ENCODE peak calls at places on chromosomes 11 and 22, in six cellular contexts. J is GM23338, D is PC-9, E is OCI-LY7, K is MM.1S, Y is HCT116. I is an unnamed sample. For H3K9me2, the result is how much of the 10 kb centered on the place peaks cover.

GRCh38 chr11:108927791-108928545 is 263.1 kb downstream of the DDX10 start:
- DNase-seq in D (no peak), K (peak), J (no peak), E (no peak), Y (no peak), I (no peak)

GRCh38 chr22:33902073-33902472 is 18.2 kb downstream of the LARGE1 start:
- DNase-seq in Y (no peak), E (no peak), D (no peak), K (no peak), J (no peak), I (no peak)

GRCh38 chr11:57680552-57680874 is 12.6 kb downstream of the ZDHHC5 start:
- DNase-seq in Y (no peak), K (no peak), E (no peak), J (no peak), D (peak), I (no peak)

GRCh38 chr11:36131719-36132349 is 157.4 kb downstream of the COMMD9 start:
- DNase-seq in D (no peak), J (peak), E (peak), K (peak), Y (no peak), I (peak)

GRCh38 chr11:85845052-85845631 is 10.0 kb upstream of the CCDC83 start:
- DNase-seq in E (no peak), D (no peak), J (no peak), Y (no peak), K (no peak), I (no peak)

GRCh38 chr11:84524422-84525051 is 1102.6 kb downstream of the DLG2 start:
- DNase-seq in Y (no peak), E (peak), K (peak), D (no peak), J (peak), I (peak)

GRCh38 chr11:14308114-14308896 is 50.7 kb downstream of the RRAS2 start:
- DNase-seq in E (peak), Y (peak), K (peak), D (no peak), J (peak), I (peak)

GRCh38 chr11:30468881-30469280 is 117.3 kb downstream of the MPPED2 start:
- DNase-seq in J (no peak), Y (no peak), D (no peak), K (no peak), E (no peak), I (no peak)

GRCh38 chr11:2252018-2252417 is 18.4 kb downstream of the ASCL2 start:
- DNase-seq in D (no peak), E (no peak), Y (no peak), J (no peak), K (no peak), I (no peak)

GRCh38 chr11:503179-503981 is 3.7 kb downstream of the RNH1 start:
- DNase-seq in D (no peak), E (no peak), Y (no peak), K (no peak), J (no peak), I (peak)

GRCh38 chr11:57515332-57516060 is at the start of gene SLC43A1:
- DNase-seq in D (peak), K (peak), Y (no peak), E (peak), J (peak), I (peak)

GRCh38 chr11:130786987-130787688 is 129.1 kb downstream of the SNX19 start:
- DNase-seq in D (peak), J (no peak), Y (no peak), E (no peak), K (no peak), I (no peak)

GRCh38 chr22:50711446-50712340 is 26.3 kb upstream of the ACR start:
- DNase-seq in J (no peak), Y (no peak), D (no peak), E (no peak), K (no peak), I (no peak)

GRCh38 chr11:217704-218103 is 10.2 kb downstream of the RIC8A start:
- DNase-seq in Y (no peak), J (no peak), E (no peak), D (no peak), K (no peak), I (no peak)

GRCh38 chr11:124798991-124799383 is 1.2 kb downstream of the MSANTD2 start:
- DNase-seq in E (peak), D (no peak), J (peak), K (peak), Y (no peak), I (peak)

GRCh38 chr11:36186340-36186739 is 102.9 kb downstream of the COMMD9 start:
- DNase-seq in Y (no peak), K (no peak), J (no peak), E (no peak), D (no peak), I (no peak)

GRCh38 chr22:48089601-48090331 is 1327.3 kb downstream of the TBC1D22A start:
- DNase-seq in E (no peak), Y (no peak), D (no peak), J (no peak), K (no peak), I (peak)

GRCh38 chr11:114211444-114212122 is 84.6 kb upstream of the NNMT start:
- DNase-seq in K (no peak), J (peak), D (no peak), Y (no peak), E (no peak), I (peak)

GRCh38 chr11:114208371-114208770 is 87.8 kb upstream of the NNMT start:
- DNase-seq in Y (no peak), E (no peak), D (no peak), K (no peak), J (no peak), I (no peak)

GRCh38 chr11:114209904-114210303 is 86.3 kb upstream of the NNMT start:
- DNase-seq in D (no peak), Y (no peak), J (no peak), K (no peak), E (no peak), I (peak)

GRCh38 chr11:114207096-114207495 is 89.1 kb upstream of the NNMT start:
- DNase-seq in K (no peak), D (no peak), J (no peak), Y (no peak), E (no peak), I (no peak)

GRCh38 chr11:114209343-114209742 is 86.9 kb upstream of the NNMT start:
- DNase-seq in E (no peak), Y (no peak), D (no peak), J (no peak), K (no peak), I (no peak)
- H3K9me2 ChIP-seq in E (under half), Y (under half), D (under half), J (under half), K (under half), I (under half)

GRCh38 chr11:63854696-63855095 is 15.8 kb downstream of the MARK2 start:
- DNase-seq in K (no peak), Y (no peak), E (no peak), D (no peak), J (no peak), I (no peak)

GRCh38 chr11:63847363-63847762 is 8.5 kb downstream of the MARK2 start:
- DNase-seq in K (no peak), E (no peak), D (peak), Y (no peak), J (peak), I (no peak)

GRCh38 chr11:63850946-63851345 is 12.0 kb downstream of the MARK2 start:
- DNase-seq in D (no peak), K (no peak), J (no peak), E (no peak), Y (no peak), I (no peak)

GRCh38 chr11:63849691-63850090 is 10.8 kb downstream of the MARK2 start:
- DNase-seq in E (no peak), Y (no peak), J (no peak), K (no peak), D (no peak), I (no peak)

GRCh38 chr11:63851354-63851753 is 12.4 kb downstream of the MARK2 start:
- DNase-seq in E (no peak), D (no peak), K (peak), Y (no peak), J (no peak), I (no peak)
- H2AFZ ChIP-seq in E (no peak), D (no peak), K (no peak), Y (no peak), J (no peak), I (no peak)

GRCh38 chr22:34946339-34946985 is 119.5 kb upstream of the ISX start:
- DNase-seq in D (no peak), J (no peak), E (no peak), Y (no peak), K (no peak), I (no peak)

GRCh38 chr22:34943830-34944229 is 122.1 kb upstream of the ISX start:
- DNase-seq in K (no peak), E (no peak), D (no peak), Y (no peak), J (peak), I (no peak)
- TF ChIP-seq CTCF in K (no peak), E (peak), D (no peak), Y (peak), J (peak), I (peak)

DNA sequence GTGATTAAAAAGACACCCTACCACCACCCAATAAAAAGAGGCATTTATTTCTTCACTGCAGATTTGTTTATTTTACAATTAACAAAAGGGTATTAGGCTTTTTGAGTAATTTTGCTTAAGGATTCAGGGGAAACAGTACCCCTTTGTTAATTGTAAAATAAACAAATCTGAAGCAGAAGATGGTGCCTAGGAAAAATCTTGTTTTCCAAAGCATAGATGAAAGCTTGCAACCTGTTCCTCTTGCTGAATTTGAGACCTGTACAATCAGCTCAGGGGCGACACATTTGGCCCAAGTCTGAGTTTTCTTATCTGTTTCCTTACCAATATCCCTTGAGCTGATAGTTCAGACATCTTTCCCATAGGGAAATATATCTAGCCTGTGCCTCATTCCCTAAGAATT is 171.9 kb downstream of the GRIA4 start:
- DNase-seq in K (no peak), Y (no peak), J (no peak), E (no peak), D (no peak), I (no peak)
- H3K9me2 ChIP-seq in K (under half), Y (under half), J (under half), E (under half), D (under half), I (under half)

GRCh38 chr22:44325718-44326548 is 13.2 kb upstream of the SHISAL1 start:
- DNase-seq in K (no peak), E (no peak), J (no peak), D (no peak), Y (no peak), I (no peak)
- H2AFZ ChIP-seq in K (no peak), E (no peak), J (peak), D (no peak), Y (no peak), I (no peak)

GRCh38 chr11:37858398-37858797 is 1260.4 kb upstream of the RAG2 start:
- DNase-seq in Y (no peak), K (no peak), D (no peak), E (no peak), J (no peak), I (no peak)
- TF ChIP-seq CTCF in Y (no peak), K (peak), D (peak), E (peak), J (no peak), I (no peak)

DNA sequence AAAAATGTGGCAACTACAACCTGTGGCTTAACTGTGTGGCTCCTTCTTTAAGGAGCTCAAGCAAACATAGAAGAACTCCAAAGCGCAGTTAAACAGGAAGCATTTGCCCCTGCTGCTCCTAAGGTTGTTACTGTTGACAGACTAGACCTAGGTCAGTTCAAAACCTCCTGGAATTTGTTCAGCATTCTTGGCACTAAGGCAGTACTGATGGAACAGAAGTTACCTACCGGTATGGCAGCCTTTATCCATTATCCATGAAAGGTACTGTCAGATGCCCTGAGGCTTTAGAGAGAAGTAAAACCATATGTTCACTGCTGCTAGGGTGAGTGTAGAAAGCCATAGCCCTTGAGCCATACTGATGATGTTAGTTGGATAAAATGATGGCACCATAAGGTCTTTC is 916.5 kb upstream of the FAT3 start:
- DNase-seq in J (peak), D (no peak), K (no peak), E (no peak), Y (no peak), I (no peak)
- H3K9me2 ChIP-seq in J (under half), D (under half), K (under half), E (under half), Y (under half), I (under half)

GRCh38 chr11:66265531-66266377 is 2.7 kb upstream of the RAB1B start:
- DNase-seq in E (no peak), J (no peak), Y (no peak), D (no peak), K (no peak), I (no peak)

GRCh38 chr11:66267379-66268209 is 845 bp upstream of the RAB1B start:
- DNase-seq in Y (peak), K (peak), E (peak), D (peak), J (peak), I (peak)

GRCh38 chr11:66268210-66268952 is at the start of gene RAB1B:
- DNase-seq in J (peak), E (peak), K (peak), Y (peak), D (peak), I (peak)

GRCh38 chr11:66266378-66267038 is 1.9 kb upstream of the RAB1B start:
- DNase-seq in E (no peak), Y (no peak), J (no peak), D (no peak), K (no peak), I (no peak)

DNA sequence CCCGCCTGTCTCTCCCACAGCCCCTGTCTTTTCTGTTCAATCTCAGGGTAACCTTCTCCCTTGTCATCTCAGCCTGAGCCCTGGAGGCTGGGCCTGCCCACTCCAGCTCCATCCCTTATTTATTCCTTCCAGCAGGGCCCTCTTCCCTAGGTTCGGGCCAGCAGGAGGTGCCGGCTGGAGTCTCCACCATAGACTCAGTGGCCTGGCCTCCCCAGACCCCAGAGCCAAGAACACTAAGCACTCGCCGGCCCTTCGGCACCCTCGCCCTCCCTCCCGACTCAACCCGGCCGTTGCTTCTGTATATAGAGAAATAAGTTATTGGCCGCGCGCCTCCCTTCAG is 1.4 kb upstream of the RAB1B start:
- DNase-seq in D (no peak), J (no peak), E (no peak), K (no peak), Y (no peak), I (no peak)
- H2AFZ ChIP-seq in D (no peak), J (no peak), E (no peak), K (peak), Y (no peak), I (peak)

I was measured in hepatocyte.